ENCODE peak calls at places on chromosome 6, in four cellular contexts. P is left ventricle myocardium inferior, H is uterus, K is heart left ventricle. G is an unnamed sample.

GRCh38 chr6:120871416-120872261 is 462.6 kb downstream of the TBC1D32 start:
- DNase-seq in P (no peak), H (no peak), K (peak; percentile 51), G (no peak)

GRCh38 chr6:148502083-148502772 is 159.6 kb downstream of the SASH1 start:
- DNase-seq in P (no peak), H (no peak), K (no peak), G (peak; percentile 75)

GRCh38 chr6:37257320-37257633 is 295 bp upstream of the TBC1D22B start:
- DNase-seq in P (no peak), H (no peak), K (no peak), G (no peak)

GRCh38 chr6:133502451-133503259 is 261.5 kb downstream of the EYA4 start:
- DNase-seq in P (no peak), H (no peak), K (no peak), G (peak; percentile 98)

GRCh38 chr6:134267917-134268361 is 50.0 kb downstream of the SGK1 start:
- DNase-seq in P (no peak), H (no peak), K (no peak), G (no peak)

GRCh38 chr6:168681748-168682147 is 240.8 kb downstream of the SMOC2 start:
- DNase-seq in P (no peak), H (peak; percentile 6), K (no peak), G (no peak)

GRCh38 chr6:13615802-13616140 is 636 bp downstream of the NOL7 start:
- DNase-seq in P (peak; percentile 53), H (peak; percentile 32), K (peak; percentile 72), G (peak; percentile 52)

GRCh38 chr6:84892666-84893065 is 128.3 kb upstream of the TBX18 start:
- DNase-seq in P (no peak), H (no peak), K (no peak), G (peak; percentile 41)

GRCh38 chr6:160174681-160175080 is 53.1 kb downstream of the SLC22A1 start:
- DNase-seq in P (no peak), H (no peak), K (no peak), G (no peak)

GRCh38 chr6:165742047-165742446 is 79.0 kb upstream of the PDE10A start:
- DNase-seq in P (no peak), H (no peak), K (no peak), G (no peak)

GRCh38 chr6:21731411-21732031 is 138.0 kb downstream of the SOX4 start:
- DNase-seq in P (no peak), H (no peak), K (no peak), G (peak; percentile 74)

GRCh38 chr6:44256291-44257006 is 879 bp downstream of the SLC35B2 start:
- DNase-seq in P (no peak), H (no peak), K (no peak), G (no peak)

GRCh38 chr6:149033454-149034241 is 283.9 kb upstream of the TAB2 start:
- DNase-seq in P (no peak), H (no peak), K (no peak), G (no peak)

GRCh38 chr6:37160922-37161778 is 8.8 kb upstream of the PIM1 start:
- DNase-seq in P (no peak), H (no peak), K (no peak), G (peak; percentile 58)

GRCh38 chr6:10861086-10861485 is 20.8 kb downstream of the GCM2 start:
- DNase-seq in P (no peak), H (no peak), K (no peak), G (no peak)

GRCh38 chr6:95280690-95281273 is 296.6 kb upstream of the MANEA start:
- DNase-seq in P (no peak), H (no peak), K (no peak), G (no peak)

GRCh38 chr6:129186988-129187387 is 304.1 kb downstream of the LAMA2 start:
- DNase-seq in P (no peak), H (no peak), K (no peak), G (peak; percentile 89)

GRCh38 chr6:149015224-149015876 is 268.5 kb downstream of the UST start:
- DNase-seq in P (no peak), H (no peak), K (no peak), G (peak; percentile 62)

GRCh38 chr6:39214846-39215639 is 14.2 kb downstream of the KCNK5 start:
- DNase-seq in P (no peak), H (no peak), K (peak; percentile 29), G (no peak)

GRCh38 chr6:163415176-163415619 is 680 bp downstream of the QKI start:
- DNase-seq in P (no peak), H (peak; percentile 23), K (peak; percentile 68), G (no peak)

GRCh38 chr6:14732845-14733757 is 512.8 kb upstream of the JARID2 start:
- DNase-seq in P (no peak), H (no peak), K (no peak), G (peak; percentile 52)

GRCh38 chr6:1894954-1895353 is 285.2 kb downstream of the FOXC1 start:
- DNase-seq in P (no peak), H (no peak), K (no peak), G (no peak)

GRCh38 chr6:105402090-105402980 is 547 bp downstream of the PREP start:
- DNase-seq in P (no peak), H (no peak), K (no peak), G (peak; percentile 52)

GRCh38 chr6:8821921-8822512 is 386.7 kb upstream of the SLC35B3 start:
- DNase-seq in P (no peak), H (no peak), K (no peak), G (no peak)

GRCh38 chr6:35294308-35294945 is 3.2 kb upstream of the DEF6 start:
- DNase-seq in P (no peak), H (no peak), K (no peak), G (peak; percentile 22)
- TF ChIP-seq CTCF in P (peak; percentile 71), H (peak; percentile 36), K (peak; percentile 55), G (peak; percentile 66)

DNA sequence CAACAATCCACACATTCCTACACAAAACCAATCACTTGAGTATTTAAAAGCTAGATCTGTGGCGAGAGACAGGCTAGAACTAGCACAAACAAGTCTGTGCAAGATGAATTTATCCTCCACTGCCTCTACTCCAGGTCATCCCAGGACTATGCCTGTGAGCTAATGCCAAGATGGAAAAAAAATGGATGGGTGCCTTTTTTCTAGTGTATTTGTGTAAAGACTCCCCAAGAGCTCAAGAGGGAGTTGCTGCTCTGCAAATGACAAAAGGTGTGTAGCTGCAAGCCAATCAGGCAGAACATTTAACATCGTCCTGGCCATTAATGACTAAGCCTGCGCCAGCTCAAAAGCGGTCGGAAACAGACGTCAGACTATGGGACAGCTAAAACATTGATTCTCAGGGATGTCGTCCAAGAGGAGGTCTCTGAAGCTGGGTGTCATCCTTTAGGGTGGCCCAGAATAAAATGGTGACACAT is 21.9 kb downstream of the ATXN1 start:
- DNase-seq in P (no peak), H (no peak), K (no peak), G (peak; percentile 90)
- TF ChIP-seq CTCF in P (no peak), H (no peak), K (no peak), G (no peak)

GRCh38 chr6:30719356-30719755 is 796 bp upstream of the TUBB start:
- DNase-seq in P (no peak), H (no peak), K (no peak), G (no peak)

GRCh38 chr6:30722280-30723112 is 2.3 kb downstream of the TUBB start:
- DNase-seq in P (peak; percentile 84), H (peak; percentile 80), K (peak; percentile 88), G (peak; percentile 77)

GRCh38 chr6:30721198-30722024 is 1.3 kb downstream of the TUBB start:
- DNase-seq in P (peak; percentile 93), H (peak; percentile 91), K (peak; percentile 96), G (peak; percentile 89)

GRCh38 chr6:30719791-30720737 is at the start of gene TUBB:
- DNase-seq in P (peak; percentile 98), H (peak; percentile 97), K (peak; percentile 98), G (peak; percentile 97)

DNA sequence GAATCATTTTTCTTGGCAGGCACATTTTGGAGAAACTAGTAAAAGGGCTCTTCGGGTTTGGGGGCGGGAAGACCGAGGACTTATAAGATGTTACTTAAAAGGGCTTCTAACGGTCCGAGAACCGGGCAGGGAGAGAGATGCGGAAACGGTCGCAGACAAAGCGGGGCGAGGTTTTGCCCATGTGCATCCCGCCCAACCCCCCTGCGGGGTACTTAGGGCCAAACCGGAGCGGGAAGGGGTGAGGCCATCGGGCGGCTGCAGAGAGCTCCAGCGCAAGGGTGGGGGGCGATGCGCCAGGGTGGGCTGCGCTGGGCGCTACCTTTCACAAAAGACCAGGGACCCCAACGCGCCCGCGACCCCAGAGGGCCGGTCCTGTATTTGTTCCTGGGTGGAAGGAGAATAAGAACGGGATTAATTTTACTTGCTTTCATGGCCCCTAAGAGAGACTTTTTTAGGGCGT is 616 bp downstream of the TUBB start:
- DNase-seq in P (peak; percentile 75), H (peak; percentile 79), K (peak; percentile 85), G (peak; percentile 44)
- TF ChIP-seq CTCF in P (no peak), H (no peak), K (no peak), G (no peak)

DNA sequence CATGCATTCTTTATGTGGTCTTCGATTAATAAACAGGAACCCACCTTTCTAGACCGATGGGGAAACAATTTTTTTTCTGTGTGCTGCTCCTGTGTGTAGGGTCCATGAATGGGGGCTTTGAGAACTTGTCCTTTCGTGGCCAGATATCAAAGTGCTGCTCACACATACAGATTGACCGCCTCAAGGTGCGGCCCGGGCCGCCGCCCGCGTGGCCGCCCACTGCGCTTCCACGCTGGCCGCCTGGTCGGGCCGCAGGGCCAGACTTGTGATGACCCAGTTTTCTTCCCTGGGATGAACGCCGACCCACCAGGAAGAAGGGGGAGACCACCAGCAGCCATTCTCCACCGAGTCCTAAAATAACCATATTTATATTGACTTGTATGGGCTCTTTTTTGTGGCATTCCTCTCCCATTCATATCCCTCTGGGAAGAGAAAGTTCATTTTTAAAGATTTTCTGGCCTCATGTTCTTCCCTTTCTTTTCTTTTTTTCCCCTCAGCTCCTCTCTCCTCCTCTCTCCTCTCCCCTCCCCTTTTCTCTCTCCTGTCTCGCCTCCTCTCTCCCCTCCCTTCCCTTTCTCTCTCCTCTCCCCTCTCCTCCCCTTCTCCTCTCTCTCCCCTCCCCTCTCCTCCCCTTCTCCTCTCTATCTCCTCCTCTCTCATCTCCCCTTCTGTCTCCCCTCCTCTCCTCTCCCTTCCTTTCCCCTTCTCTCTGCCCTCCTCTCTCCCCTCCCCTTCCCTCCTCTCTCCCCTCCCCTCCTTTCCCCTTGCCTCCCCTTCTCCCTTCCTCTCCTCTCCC is 264.8 kb upstream of the SUPT3H start:
- DNase-seq in P (no peak), H (no peak), K (no peak), G (no peak)
- TF ChIP-seq CTCF in P (no peak), H (no peak), K (no peak), G (no peak)

GRCh38 chr6:156687875-156688549 is 89.2 kb upstream of the ARID1B start:
- DNase-seq in P (no peak), H (no peak), K (no peak), G (peak; percentile 40)

GRCh38 chr6:156685823-156686428 is 91.3 kb upstream of the ARID1B start:
- DNase-seq in P (no peak), H (peak; percentile 24), K (no peak), G (no peak)

GRCh38 chr6:156686940-156687874 is 90.0 kb upstream of the ARID1B start:
- DNase-seq in P (peak; percentile 93), H (peak; percentile 91), K (peak; percentile 95), G (peak; percentile 91)

GRCh38 chr6:156689656-156690055 is 87.5 kb upstream of the ARID1B start:
- DNase-seq in P (no peak), H (no peak), K (no peak), G (no peak)

GRCh38 chr6:156686429-156686939 is 90.7 kb upstream of the ARID1B start:
- DNase-seq in P (no peak), H (no peak), K (no peak), G (peak; percentile 51)
- TF ChIP-seq CTCF in P (peak; percentile 62), H (no peak), K (peak; percentile 9), G (peak; percentile 57)

DNA sequence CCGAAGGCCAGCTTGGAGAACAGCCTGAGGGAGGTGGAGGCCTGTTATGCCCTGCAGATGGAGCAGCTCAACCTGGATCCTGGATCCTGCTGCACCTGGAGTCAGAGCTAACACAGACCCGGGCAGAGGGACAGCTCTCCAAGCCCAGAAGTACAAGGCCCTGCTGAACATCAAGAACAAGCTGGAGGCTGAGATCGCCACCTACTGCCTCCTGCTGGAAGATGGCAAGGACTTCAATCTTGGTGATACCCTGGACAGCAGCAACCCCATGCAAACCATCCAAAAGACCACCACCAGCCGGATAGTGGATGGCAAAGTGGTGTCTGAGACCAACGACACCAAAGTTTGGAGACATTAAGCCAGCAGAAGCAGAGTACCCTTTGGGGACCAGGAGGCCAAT is 223.5 kb upstream of the ID4 start:
- DNase-seq in P (no peak), H (no peak), K (no peak), G (no peak)
- TF ChIP-seq CTCF in P (no peak), H (no peak), K (no peak), G (no peak)

G was measured in AG10803.